ENCODE peak calls at places on chromosomes 16 and 17, in five cellular contexts. G is activated CD8-positive, alpha-beta memory T cell treated with anti-CD3 and anti-CD28 coated beads for 24 hours; V is T-helper 2 cell; X is LoVo; Z is A172. L is an unnamed sample.
A peak's percentile ranks its signal among the peaks of the same experiment; 100 is the strongest.

GRCh38 chr17:76251478-76252039 is 11.3 kb upstream of the RNF157 start:
- DNase-seq in G (no peak), V (no peak), Z (no peak), X (no peak), L (no peak)

GRCh38 chr16:18803569-18804462 is 2.5 kb upstream of the ARL6IP1 start:
- DNase-seq in X (no peak), V (peak; percentile 81), Z (peak; percentile 62), G (no peak), L (peak; percentile 25)

GRCh38 chr17:21285164-21286065 is 904 bp downstream of the MAP2K3 start:
- DNase-seq in V (no peak), X (no peak), G (no peak), Z (peak; percentile 48), L (no peak)

GRCh38 chr17:56926270-56926669 is 12.4 kb upstream of the TRIM25 start:
- DNase-seq in G (no peak), X (no peak), V (no peak), Z (no peak), L (no peak)

GRCh38 chr17:76145231-76146052 is 4.4 kb upstream of the FOXJ1 start:
- DNase-seq in V (peak; percentile 74), G (peak; percentile 81), Z (no peak), X (no peak), L (no peak)

GRCh38 chr17:80997471-80998387 is 6.1 kb downstream of the CHMP6 start:
- DNase-seq in X (no peak), G (no peak), V (no peak), Z (peak; percentile 91), L (peak; percentile 83)

GRCh38 chr17:79541038-79541437 is 69.8 kb downstream of the RBFOX3 start:
- DNase-seq in Z (no peak), X (no peak), V (no peak), G (no peak), L (no peak)

GRCh38 chr16:74522160-74522559 is 84.8 kb downstream of the GLG1 start:
- DNase-seq in X (no peak), Z (no peak), V (no peak), G (no peak), L (no peak)

GRCh38 chr17:34081269-34081668 is 173.8 kb upstream of the CCL2 start:
- DNase-seq in G (no peak), Z (no peak), X (no peak), V (no peak), L (no peak)

GRCh38 chr17:57902800-57903759 is 52.1 kb downstream of the CUEDC1 start:
- DNase-seq in G (no peak), X (peak; percentile 93), V (no peak), Z (peak; percentile 91), L (peak; percentile 98)

GRCh38 chr17:17345294-17345597 is 42.1 kb downstream of the NT5M start:
- DNase-seq in X (no peak), Z (no peak), G (no peak), V (no peak), L (no peak)

GRCh38 chr16:57532251-57532625 is 4.1 kb downstream of the CCDC102A start:
- DNase-seq in Z (no peak), X (no peak), V (no peak), G (no peak), L (no peak)

GRCh38 chr17:80229011-80229410 is 8.8 kb downstream of the SLC26A11 start:
- DNase-seq in Z (no peak), X (no peak), V (no peak), G (no peak), L (no peak)